ENCODE peak calls at places on chromosome 1, in ten cellular contexts. P is tibial nerve; G is CD4-positive, CD25-positive, alpha-beta regulatory T cell; L is uterus; N is aorta; T is CD8-positive, alpha-beta T cell; I is SJSA1; M is K562; H is cardiac muscle cell; K is ovary. C is an unnamed sample.
A peak's percentile ranks its signal among the peaks of the same experiment; 100 is the strongest.

GRCh38 chr1:38608202-38608864 is 251.2 kb downstream of the RRAGC start:
- DNase-seq in T (no peak), G (no peak), N (no peak), I (peak; percentile 43), M (peak; percentile 75), L (no peak), H (peak; percentile 47), P (no peak), K (no peak), C (no peak)

GRCh38 chr1:107532318-107532717 is 391.5 kb downstream of the NTNG1 start:
- DNase-seq in I (no peak), P (no peak), L (no peak), H (no peak), N (no peak), T (no peak), M (no peak), G (no peak), K (no peak), C (no peak)

GRCh38 chr1:223727541-223727940 is 15.2 kb downstream of the CAPN2 start:
- DNase-seq in L (no peak), K (no peak), P (no peak), H (peak; percentile 91), I (no peak), G (no peak), M (no peak), T (no peak), N (no peak), C (no peak)

GRCh38 chr1:39277876-39278275 is 73.4 kb downstream of the MACF1 start:
- DNase-seq in L (no peak), N (no peak), M (no peak), G (no peak), K (no peak), I (no peak), H (no peak), P (no peak), T (no peak), C (no peak)

GRCh38 chr1:37633950-37634553 is 640 bp downstream of the RSPO1 start:
- DNase-seq in I (no peak), K (no peak), T (no peak), P (no peak), H (no peak), M (no peak), N (no peak), G (no peak), L (no peak), C (no peak)

GRCh38 chr1:176444286-176444685 is 18.7 kb upstream of the PAPPA2 start:
- DNase-seq in T (no peak), H (no peak), N (no peak), K (no peak), L (no peak), M (no peak), P (no peak), I (no peak), G (no peak), C (no peak)

GRCh38 chr1:2807678-2808385 is 6.3 kb upstream of the TTC34 start:
- DNase-seq in N (no peak), I (no peak), T (no peak), H (no peak), G (no peak), M (no peak), P (no peak), L (no peak), K (no peak), C (peak; percentile 64)

GRCh38 chr1:174968750-174969244 is 30.9 kb upstream of the CACYBP start:
- DNase-seq in N (no peak), K (no peak), M (peak; percentile 36), P (no peak), I (peak; percentile 93), L (no peak), H (peak; percentile 77), T (peak; percentile 55), G (no peak), C (no peak)

GRCh38 chr1:7646164-7646563 is 124.9 kb upstream of the VAMP3 start:
- DNase-seq in N (no peak), T (no peak), L (no peak), M (no peak), G (no peak), K (no peak), I (no peak), P (no peak), H (no peak), C (no peak)
- H3K27ac ChIP-seq in N (no peak overlapping the region), T (no peak overlapping the region), L (no peak overlapping the region), M (no peak overlapping the region), G (no peak overlapping the region), K (no peak overlapping the region), I (no peak overlapping the region), P (no peak overlapping the region), H (no peak overlapping the region), C (no peak overlapping the region)

GRCh38 chr1:116557323-116557878 is 13.4 kb downstream of the CD58 start:
- DNase-seq in K (no peak), I (no peak), N (no peak), G (no peak), P (no peak), H (no peak), M (no peak), L (no peak), T (no peak), C (no peak)

GRCh38 chr1:116558140-116558549 is 12.7 kb downstream of the CD58 start:
- DNase-seq in P (no peak), I (no peak), T (no peak), G (no peak), K (no peak), L (no peak), M (no peak), N (no peak), H (no peak), C (no peak)

GRCh38 chr1:116561563-116561962 is 9.3 kb downstream of the CD58 start:
- DNase-seq in P (no peak), N (no peak), L (no peak), K (no peak), G (no peak), I (no peak), H (no peak), M (no peak), T (no peak), C (no peak)

GRCh38 chr1:116559304-116559761 is 11.5 kb downstream of the CD58 start:
- DNase-seq in K (no peak), M (no peak), G (no peak), I (no peak), N (no peak), L (no peak), T (no peak), H (no peak), P (no peak), C (no peak)

DNA sequence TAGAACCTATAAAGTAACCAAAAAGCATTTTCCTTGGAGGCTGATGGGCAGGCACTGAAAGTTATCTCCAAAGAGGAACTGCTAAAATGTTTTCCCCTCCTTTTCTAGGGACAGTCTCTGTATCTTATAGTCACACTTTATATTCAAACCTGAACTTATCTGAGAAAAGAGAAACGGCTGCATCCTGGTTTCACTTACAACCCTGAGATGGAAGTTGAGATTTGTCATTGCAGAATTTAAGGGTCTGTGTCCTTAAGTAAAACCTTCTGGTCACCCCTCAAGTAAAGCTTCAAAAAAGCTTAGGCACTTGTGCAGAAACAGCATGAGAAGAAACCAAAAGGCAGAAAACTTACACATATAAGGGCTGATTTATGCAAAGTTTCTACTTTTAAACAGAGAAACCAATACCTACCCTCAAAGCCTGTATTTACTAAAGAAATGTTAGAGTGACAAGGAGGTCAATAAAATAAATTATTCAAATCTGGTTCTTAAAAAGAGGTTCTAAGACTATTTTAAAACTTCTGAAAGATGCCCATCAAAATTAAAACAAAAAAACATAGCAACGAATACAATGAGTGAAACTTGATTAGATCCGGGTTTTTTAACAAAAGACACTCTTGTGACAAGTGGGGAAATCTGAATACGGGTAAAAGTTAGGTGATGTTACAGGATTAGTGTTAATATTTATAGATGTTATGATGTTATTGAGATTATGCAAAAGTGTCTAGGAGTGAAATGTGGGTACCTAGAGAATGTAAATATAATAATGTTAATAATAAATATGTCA is 9.9 kb downstream of the CD58 start:
- DNase-seq in H (no peak), M (no peak), N (no peak), I (no peak), T (no peak), K (no peak), P (no peak), L (no peak), G (no peak), C (no peak)
- H3K4me1 ChIP-seq in H (no peaks in the 10 kb centered on the region), M (peaks cover 21% of the 10 kb centered on the region), N (no peaks in the 10 kb centered on the region), I (peaks cover 8% of the 10 kb centered on the region), T (no peaks in the 10 kb centered on the region), K (no peaks in the 10 kb centered on the region), P (peaks cover under 1% of the 10 kb centered on the region), L (no peaks in the 10 kb centered on the region), G (peaks cover 55% of the 10 kb centered on the region), C (peaks cover 2% of the 10 kb centered on the region)

GRCh38 chr1:8360493-8361197 is 42.7 kb downstream of the SLC45A1 start:
- DNase-seq in H (no peak), L (peak; percentile 16), I (no peak), T (no peak), N (peak; percentile 74), P (no peak), M (no peak), K (no peak), G (no peak), C (no peak)

GRCh38 chr1:8358897-8359616 is 41.1 kb downstream of the SLC45A1 start:
- DNase-seq in M (no peak), T (no peak), K (peak; percentile 28), P (no peak), N (no peak), I (no peak), L (peak; percentile 13), H (no peak), G (no peak), C (no peak)

GRCh38 chr1:8361198-8361849 is 43.4 kb downstream of the SLC45A1 start:
- DNase-seq in T (no peak), I (no peak), N (peak; percentile 61), M (no peak), G (no peak), L (peak; percentile 13), H (no peak), K (no peak), P (no peak), C (no peak)

GRCh38 chr1:8358241-8358896 is 40.5 kb downstream of the SLC45A1 start:
- DNase-seq in K (peak; percentile 31), G (no peak), L (peak; percentile 18), I (no peak), M (no peak), P (no peak), H (no peak), T (no peak), N (no peak), C (no peak)

DNA sequence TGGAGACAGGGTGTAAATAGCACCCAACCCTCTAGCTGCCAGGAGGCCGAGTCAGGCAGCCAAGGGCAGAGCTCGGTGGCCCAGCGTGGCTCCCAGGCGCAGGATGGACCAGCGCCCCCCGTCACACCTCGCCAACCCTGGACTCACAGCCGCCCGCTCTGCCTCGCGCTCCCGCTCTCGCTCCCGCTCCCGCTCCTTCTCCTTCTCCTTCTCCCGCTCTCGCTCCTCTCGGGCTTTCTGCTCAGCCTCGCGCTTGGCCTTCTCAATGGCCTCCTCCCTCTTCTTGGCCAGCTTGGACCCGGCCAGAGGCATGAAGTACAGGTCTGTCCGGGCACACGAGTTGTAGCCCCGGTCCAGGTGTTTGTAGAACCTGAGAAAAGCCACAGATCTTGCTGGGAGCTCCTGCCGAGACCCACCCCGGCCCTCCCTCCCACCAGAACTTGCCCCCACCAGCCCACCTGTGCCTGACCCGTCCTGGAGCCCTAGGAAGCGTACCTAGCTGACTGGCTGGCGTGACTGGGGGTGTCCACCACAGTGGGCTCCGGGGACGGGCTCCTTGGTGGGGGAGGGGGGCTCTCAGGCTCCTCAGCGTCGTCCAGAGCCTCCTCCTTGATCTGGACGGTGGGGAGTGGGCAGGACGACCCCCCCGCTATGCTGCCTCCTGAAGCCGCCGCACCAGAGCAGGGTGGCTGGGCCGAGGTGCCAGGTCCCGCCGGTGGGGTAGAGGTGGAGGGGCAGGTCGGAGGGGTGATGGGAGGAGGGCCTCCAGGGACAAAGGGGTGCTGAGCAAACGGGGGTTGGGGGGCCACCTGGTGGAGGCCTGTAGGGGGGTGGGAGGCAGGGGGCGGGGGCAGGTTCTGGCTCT is 41.9 kb downstream of the SLC45A1 start:
- DNase-seq in I (no peak), M (no peak), N (peak; percentile 75), L (no peak), P (no peak), T (no peak), K (peak; percentile 26), G (no peak), H (no peak), C (no peak)
- H3K36me3 ChIP-seq in I (peaks cover 91% of the 10 kb centered on the region), M (peaks cover 80% of the 10 kb centered on the region), N (no peaks in the 10 kb centered on the region), L (no peaks in the 10 kb centered on the region), P (peaks cover 23% of the 10 kb centered on the region), T (peaks cover 53% of the 10 kb centered on the region), K (no peaks in the 10 kb centered on the region), G (peaks cover 85% of the 10 kb centered on the region), H (peaks cover 58% of the 10 kb centered on the region), C (peaks cover 5% of the 10 kb centered on the region)

DNA sequence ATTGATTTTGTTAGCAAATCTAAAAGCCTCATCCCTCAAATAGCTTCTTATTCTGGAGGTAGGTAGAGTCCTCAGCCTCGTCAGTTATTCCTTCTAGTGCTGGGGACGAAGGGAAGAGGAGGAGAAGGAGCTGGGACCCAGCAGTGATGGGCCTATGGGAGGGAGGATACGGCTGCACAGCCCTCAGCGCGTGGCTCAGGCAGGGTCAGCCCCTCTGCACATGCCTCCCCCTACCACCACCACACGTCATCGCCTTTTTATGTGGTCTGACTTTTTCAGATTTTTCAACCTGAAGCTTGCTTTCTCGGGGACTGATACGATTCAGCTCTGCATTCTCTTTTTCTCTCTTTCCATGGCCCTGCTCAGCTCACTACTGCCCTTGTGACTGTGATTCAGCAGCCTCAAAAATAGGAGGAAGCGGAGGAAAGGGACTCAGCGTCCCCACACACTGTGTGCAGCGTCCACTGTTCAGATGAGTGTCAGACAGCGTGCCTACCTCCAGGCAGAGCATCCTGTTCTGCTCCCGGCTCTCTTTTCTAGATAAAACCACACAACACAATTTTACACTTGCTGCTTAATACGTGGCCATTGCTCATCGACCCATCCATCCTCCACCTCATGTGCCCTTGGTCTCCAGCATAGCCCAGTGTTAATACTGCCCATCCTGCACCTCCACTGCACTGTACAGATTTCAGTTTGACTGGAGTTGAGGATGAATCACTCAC is 828 bp downstream of the OR2B11 start:
- DNase-seq in P (peak; percentile 13), G (no peak), M (no peak), H (no peak), N (no peak), L (no peak), I (no peak), K (no peak), T (no peak), C (no peak)
- H3K27ac ChIP-seq in P (no peak overlapping the region), G (no peak overlapping the region), M (no peak overlapping the region), H (no peak overlapping the region), N (no peak overlapping the region), L (no peak overlapping the region), I (no peak overlapping the region), K (no peak overlapping the region), T (no peak overlapping the region), C (peak overlapping the region; percentile 3)

C was measured in left lung.